ENCODE peak calls at places on chromosomes 12 and 14, in seven cellular contexts. K, R, E, V, S, O and C are unnamed samples.

GRCh38 chr12:40054554-40055226 is 51.2 kb downstream of the SLC2A13 start:
- DNase-seq in K (no peak), R (no peak), E (no peak), V (no peak), S (no peak), O (no peak), C (peak)

GRCh38 chr12:40312982-40313576 is 88.3 kb downstream of the LRRK2 start:
- DNase-seq in K (peak), R (no peak), E (no peak), V (peak), S (no peak), O (no peak), C (no peak)

GRCh38 chr12:88600272-88600671 is 20.0 kb upstream of the KITLG start:
- DNase-seq in K (no peak), R (no peak), E (no peak), V (no peak), S (no peak), O (no peak), C (no peak)

GRCh38 chr12:119990382-119990874 is 1.4 kb downstream of the BICDL1 start:
- DNase-seq in K (no peak), R (no peak), E (no peak), V (no peak), S (no peak), O (no peak), C (no peak)

GRCh38 chr12:12837025-12837872 is 24.1 kb downstream of the DDX47 start:
- DNase-seq in K (peak), R (peak), E (no peak), V (peak), S (peak), O (no peak), C (no peak)

GRCh38 chr12:116244001-116244400 is 33.5 kb downstream of the MED13L start:
- DNase-seq in K (no peak), R (no peak), E (no peak), V (peak), S (no peak), O (no peak), C (no peak)

GRCh38 chr14:74826574-74826973 is 49.4 kb downstream of the PROX2 start:
- DNase-seq in K (no peak), R (no peak), E (no peak), V (no peak), S (no peak), O (no peak), C (no peak)

GRCh38 chr12:47808574-47809380 is 10.9 kb downstream of the HDAC7 start:
- DNase-seq in K (no peak), R (peak), E (no peak), V (peak), S (no peak), O (peak), C (no peak)

GRCh38 chr14:50871914-50872732 is at the start of gene ABHD12B:
- DNase-seq in K (no peak), R (no peak), E (no peak), V (no peak), S (no peak), O (no peak), C (no peak)

GRCh38 chr12:52054838-52055741 is 3.8 kb downstream of the NR4A1 start:
- DNase-seq in K (no peak), R (no peak), E (no peak), V (no peak), S (no peak), O (peak), C (peak)

GRCh38 chr14:99872786-99873440 is 79.7 kb downstream of the EML1 start:
- DNase-seq in K (no peak), R (no peak), E (peak), V (peak), S (no peak), O (no peak), C (no peak)

GRCh38 chr12:104681012-104681690 is 224.4 kb downstream of the CHST11 start:
- DNase-seq in K (no peak), R (no peak), E (no peak), V (no peak), S (no peak), O (no peak), C (no peak)

GRCh38 chr12:115710104-115710564 is 567.4 kb downstream of the MED13L start:
- DNase-seq in K (no peak), R (no peak), E (no peak), V (no peak), S (no peak), O (peak), C (no peak)

GRCh38 chr12:109433618-109434017 is 43.5 kb downstream of the KCTD10 start:
- DNase-seq in K (no peak), R (peak), E (no peak), V (no peak), S (no peak), O (no peak), C (no peak)

GRCh38 chr12:124222368-124223245 is 72.3 kb upstream of the RFLNA start:
- DNase-seq in K (no peak), R (no peak), E (no peak), V (no peak), S (no peak), O (no peak), C (no peak)

GRCh38 chr14:22976620-22977433 is 5.5 kb downstream of the AJUBA start:
- DNase-seq in K (peak), R (peak), E (no peak), V (peak), S (no peak), O (peak), C (no peak)

GRCh38 chr14:77181603-77182437 is at the start of gene TMEM63C:
- DNase-seq in K (peak), R (peak), E (peak), V (no peak), S (peak), O (no peak), C (no peak)

GRCh38 chr14:102941419-102942011 is 19.1 kb downstream of the AMN start:
- DNase-seq in K (no peak), R (no peak), E (no peak), V (no peak), S (no peak), O (no peak), C (no peak)

GRCh38 chr14:102940729-102941362 is 18.4 kb downstream of the AMN start:
- DNase-seq in K (no peak), R (no peak), E (no peak), V (no peak), S (no peak), O (no peak), C (no peak)

GRCh38 chr14:102938191-102938590 is 15.7 kb downstream of the AMN start:
- DNase-seq in K (no peak), R (no peak), E (no peak), V (no peak), S (no peak), O (no peak), C (no peak)

GRCh38 chr14:102939329-102939728 is 16.9 kb downstream of the AMN start:
- DNase-seq in K (no peak), R (no peak), E (no peak), V (no peak), S (no peak), O (peak), C (no peak)

DNA sequence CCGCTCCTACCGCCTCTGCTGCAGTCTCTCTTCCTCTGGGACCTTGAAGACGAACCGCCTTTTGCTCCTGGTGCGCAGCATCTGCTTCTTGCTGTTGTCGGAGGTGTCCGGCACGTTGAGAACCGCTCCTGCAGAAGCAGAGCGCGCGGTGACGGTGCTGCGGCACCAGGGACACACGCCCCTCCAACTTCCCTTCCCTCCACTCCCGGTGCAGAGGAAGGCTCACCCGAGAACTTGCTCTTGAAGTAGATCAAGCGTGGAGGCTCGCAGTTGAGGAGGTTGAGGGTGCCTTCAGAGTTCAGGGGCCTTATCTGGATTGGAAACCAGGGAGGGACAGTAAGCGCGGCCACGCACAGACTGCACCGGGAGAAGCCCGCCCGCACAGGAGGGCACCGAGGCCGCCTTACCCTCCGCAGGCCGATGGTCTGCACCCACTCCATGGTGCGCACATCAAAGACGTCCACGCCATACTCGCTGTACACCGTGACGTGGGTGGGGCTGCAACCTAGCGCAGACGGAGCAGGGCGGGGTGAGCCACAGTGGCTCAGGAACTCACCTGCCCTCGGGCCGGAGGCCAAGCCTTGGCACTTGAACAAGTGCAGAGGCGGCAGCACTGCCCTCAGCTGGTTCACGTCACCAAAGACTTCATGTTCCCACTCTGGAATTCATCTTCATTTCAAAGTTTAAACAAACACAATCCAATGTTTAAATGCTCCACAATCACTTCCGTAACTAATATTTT is 17.5 kb downstream of the AMN start:
- DNase-seq in K (no peak), R (no peak), E (no peak), V (no peak), S (no peak), O (no peak), C (no peak)
- TF ChIP-seq POLR2AphosphoS5 in K (no peak), R (no peak), E (no peak), V (no peak), S (no peak), O (no peak), C (no peak)

GRCh38 chr12:131457331-131458047 is 253.4 kb upstream of the SFSWAP start:
- DNase-seq in K (no peak), R (no peak), E (no peak), V (no peak), S (no peak), O (no peak), C (no peak)
- TF ChIP-seq POLR2AphosphoS5 in K (no peak), R (no peak), E (no peak), V (no peak), S (no peak), O (no peak), C (no peak)

GRCh38 chr12:27220988-27221345 is 23.1 kb upstream of the STK38L start:
- DNase-seq in K (no peak), R (no peak), E (no peak), V (no peak), S (no peak), O (no peak), C (no peak)

GRCh38 chr12:27217590-27217989 is 26.5 kb upstream of the STK38L start:
- DNase-seq in K (no peak), R (no peak), E (no peak), V (no peak), S (no peak), O (no peak), C (no peak)

GRCh38 chr12:27221625-27222387 is 22.3 kb upstream of the STK38L start:
- DNase-seq in K (no peak), R (no peak), E (no peak), V (no peak), S (no peak), O (no peak), C (no peak)

GRCh38 chr12:27219693-27220056 is 24.4 kb upstream of the STK38L start:
- DNase-seq in K (no peak), R (no peak), E (no peak), V (no peak), S (no peak), O (no peak), C (no peak)

GRCh38 chr12:27220057-27220987 is 23.8 kb upstream of the STK38L start:
- DNase-seq in K (no peak), R (no peak), E (no peak), V (no peak), S (peak), O (no peak), C (no peak)
- TF ChIP-seq POLR2AphosphoS5 in K (no peak), R (no peak), E (no peak), V (no peak), S (no peak), O (no peak), C (no peak)

GRCh38 chr12:57771873-57772428 is at the start of gene METTL1:
- DNase-seq in K (peak), R (peak), E (peak), V (peak), S (peak), O (peak), C (peak)
- TF ChIP-seq POLR2AphosphoS5 in K (peak), R (peak), E (peak), V (peak), S (peak), O (peak), C (peak)

GRCh38 chr14:67483599-67484270 is 4.8 kb downstream of the TMEM229B start:
- DNase-seq in K (no peak), R (no peak), E (no peak), V (no peak), S (no peak), O (no peak), C (no peak)

GRCh38 chr14:67485501-67486095 is 2.9 kb downstream of the TMEM229B start:
- DNase-seq in K (no peak), R (peak), E (no peak), V (peak), S (no peak), O (no peak), C (no peak)

GRCh38 chr14:67486890-67487289 is 1.6 kb downstream of the TMEM229B start:
- DNase-seq in K (no peak), R (no peak), E (no peak), V (no peak), S (no peak), O (no peak), C (no peak)

GRCh38 chr14:67480011-67480410 is 8.5 kb downstream of the TMEM229B start:
- DNase-seq in K (no peak), R (peak), E (no peak), V (no peak), S (no peak), O (no peak), C (no peak)

GRCh38 chr14:67482765-67483164 is 5.8 kb downstream of the TMEM229B start:
- DNase-seq in K (no peak), R (no peak), E (no peak), V (no peak), S (no peak), O (no peak), C (no peak)
- TF ChIP-seq POLR2AphosphoS5 in K (no peak), R (no peak), E (no peak), V (no peak), S (no peak), O (no peak), C (no peak)

GRCh38 chr14:21084396-21084795 is 14.1 kb downstream of the ZNF219 start:
- DNase-seq in K (no peak), R (no peak), E (no peak), V (no peak), S (no peak), O (no peak), C (no peak)

GRCh38 chr14:21086908-21087293 is 11.6 kb downstream of the ZNF219 start:
- DNase-seq in K (no peak), R (no peak), E (no peak), V (no peak), S (no peak), O (peak), C (no peak)

GRCh38 chr14:21087294-21088091 is 11.0 kb downstream of the ZNF219 start:
- DNase-seq in K (no peak), R (no peak), E (no peak), V (peak), S (peak), O (no peak), C (no peak)

GRCh38 chr14:21083565-21084325 is 13.6 kb downstream of the ARHGEF40 start:
- DNase-seq in K (no peak), R (no peak), E (no peak), V (no peak), S (no peak), O (no peak), C (no peak)

DNA sequence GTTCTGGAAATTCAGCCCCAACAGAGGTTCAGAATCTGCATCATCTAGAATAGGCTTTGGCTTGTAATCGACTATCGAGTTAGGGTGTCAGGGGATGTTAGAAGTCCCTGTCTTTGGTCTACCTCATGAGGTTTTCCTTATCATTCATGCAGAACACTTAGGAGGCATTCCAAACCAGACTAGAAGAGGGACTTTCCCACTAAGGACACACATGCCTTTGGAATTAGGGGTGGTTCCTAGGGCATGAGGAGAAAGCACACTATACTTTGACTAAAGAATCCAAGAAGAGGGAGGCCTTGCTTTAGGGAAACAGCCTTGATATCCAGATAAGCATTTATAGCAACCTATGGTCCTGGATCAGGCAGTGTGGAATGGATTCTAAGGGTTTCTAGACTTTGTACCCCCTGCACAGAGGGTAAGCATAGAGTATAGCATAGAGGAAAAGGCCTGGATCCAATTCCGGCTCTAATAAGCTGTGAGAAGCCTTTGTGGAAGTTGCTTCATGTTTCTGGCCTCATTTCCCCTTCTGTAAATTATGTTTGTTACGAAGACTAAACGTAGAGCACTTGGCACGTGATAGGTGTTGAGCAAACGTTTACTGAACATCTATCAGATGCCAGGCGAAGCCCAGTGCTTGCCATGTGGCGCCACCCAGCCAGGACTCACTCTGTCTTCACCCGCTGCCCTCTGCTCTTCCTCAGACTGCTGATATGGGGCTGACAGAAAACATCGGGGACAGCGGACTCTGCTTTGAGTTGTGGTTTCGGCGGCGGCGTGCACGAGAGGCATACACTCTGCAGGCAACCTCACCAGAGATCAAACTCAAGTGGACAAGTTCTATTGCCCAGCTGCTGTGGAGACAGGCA is 13.2 kb downstream of the ZNF219 start:
- DNase-seq in K (no peak), R (no peak), E (no peak), V (no peak), S (no peak), O (no peak), C (peak)
- TF ChIP-seq POLR2AphosphoS5 in K (no peak), R (no peak), E (no peak), V (no peak), S (no peak), O (no peak), C (peak)